ENCODE peak calls at places on chromosomes 13 and 19, in nine cellular contexts. R, L, P, O, H, F, N, E and A are unnamed samples.

GRCh38 chr13:79307866-79308298 is 98.2 kb downstream of the RBM26 start:
- DNase-seq in E (no peak), H (no peak), F (peak), R (no peak), L (no peak), N (no peak), P (peak), O (peak), A (peak)

GRCh38 chr19:46925548-46925950 is 64.8 kb downstream of the ARHGAP35 start:
- DNase-seq in N (no peak), E (no peak), F (no peak), P (no peak), L (no peak), O (peak), R (no peak), H (no peak), A (no peak)

GRCh38 chr13:91017669-91018053 is 329.8 kb upstream of the MIR17HG start:
- DNase-seq in E (peak), O (peak), N (no peak), L (no peak), R (peak), P (no peak), F (no peak), H (no peak), A (no peak)

GRCh38 chr13:94481966-94482365 is 2.5 kb upstream of the DCT start:
- DNase-seq in F (no peak), L (no peak), R (no peak), N (no peak), O (peak), E (no peak), H (peak), P (peak), A (peak)

GRCh38 chr13:109101550-109102144 is 472.2 kb downstream of the MYO16 start:
- DNase-seq in P (no peak), O (no peak), N (no peak), H (no peak), L (no peak), F (no peak), E (no peak), R (no peak), A (no peak)

GRCh38 chr19:16449330-16449961 is 22.3 kb downstream of the EPS15L1 start:
- DNase-seq in R (no peak), H (no peak), P (peak), L (no peak), N (no peak), F (peak), E (no peak), O (no peak), A (peak)

GRCh38 chr13:36067619-36068456 is 63.3 kb downstream of the DCLK1 start:
- DNase-seq in H (peak), N (no peak), O (no peak), R (no peak), E (no peak), F (no peak), P (no peak), L (no peak), A (no peak)

GRCh38 chr13:76245920-76246319 is 609.8 kb downstream of the LMO7 start:
- DNase-seq in E (no peak), L (no peak), F (no peak), H (no peak), O (no peak), P (no peak), R (no peak), N (no peak), A (no peak)

GRCh38 chr19:2503521-2504109 is 27.7 kb downstream of the GADD45B start:
- DNase-seq in R (no peak), L (peak), P (peak), E (no peak), H (no peak), F (peak), N (no peak), O (peak), A (peak)